ENCODE peak calls at places on chromosomes 6 and 20, in seven cellular contexts. One of them, this sample, is unnamed.

GRCh38 chr6:156774872-156775405 is 2.2 kb upstream of the ARID1B start:
- DNase-seq in COLO829: no peak
- DNase-seq in stimulated activated naive B cell treated with anti-CD40 and anti-IgM and Interleukin-4, amounts not matched to agents 10 μg/mL and 1 μg/mL and 100 μg/mL, for 72 hours: no peak
- DNase-seq in CD4-positive, alpha-beta memory T cell: no peak
- DNase-seq in SW480: peak; percentile 43
- DNase-seq in ovary: no peak
- DNase-seq in GM19239: no peak
- DNase-seq in this sample: no peak

GRCh38 chr6:151723152-151723551 is 84.3 kb upstream of the ESR1 start:
- DNase-seq in CD4-positive, alpha-beta memory T cell: peak; percentile 12
- DNase-seq in ovary: no peak
- DNase-seq in stimulated activated naive B cell treated with anti-CD40 and anti-IgM and Interleukin-4, amounts not matched to agents 10 μg/mL and 1 μg/mL and 100 μg/mL, for 72 hours: peak; percentile 47
- DNase-seq in COLO829: no peak
- DNase-seq in SW480: no peak
- DNase-seq in GM19239: no peak
- DNase-seq in this sample: no peak

GRCh38 chr20:33685328-33686007 is 717 bp downstream of the E2F1 start:
- DNase-seq in stimulated activated naive B cell treated with anti-CD40 and anti-IgM and Interleukin-4, amounts not matched to agents 10 μg/mL and 1 μg/mL and 100 μg/mL, for 72 hours: peak; percentile 58
- DNase-seq in COLO829: no peak
- DNase-seq in ovary: no peak
- DNase-seq in GM19239: peak; percentile 86
- DNase-seq in SW480: no peak
- DNase-seq in CD4-positive, alpha-beta memory T cell: no peak
- DNase-seq in this sample: peak; percentile 27

GRCh38 chr6:40556023-40556422 is 31.1 kb downstream of the LRFN2 start:
- DNase-seq in GM19239: no peak
- DNase-seq in CD4-positive, alpha-beta memory T cell: no peak
- DNase-seq in COLO829: no peak
- DNase-seq in ovary: no peak
- DNase-seq in stimulated activated naive B cell treated with anti-CD40 and anti-IgM and Interleukin-4, amounts not matched to agents 10 μg/mL and 1 μg/mL and 100 μg/mL, for 72 hours: no peak
- DNase-seq in SW480: no peak
- DNase-seq in this sample: no peak

GRCh38 chr6:119442776-119443184 is 93.2 kb upstream of the MAN1A1 start:
- DNase-seq in GM19239: no peak
- DNase-seq in stimulated activated naive B cell treated with anti-CD40 and anti-IgM and Interleukin-4, amounts not matched to agents 10 μg/mL and 1 μg/mL and 100 μg/mL, for 72 hours: no peak
- DNase-seq in ovary: no peak
- DNase-seq in CD4-positive, alpha-beta memory T cell: no peak
- DNase-seq in SW480: no peak
- DNase-seq in COLO829: no peak
- DNase-seq in this sample: no peak

GRCh38 chr6:169370054-169370453 is 116.4 kb upstream of the THBS2 start:
- DNase-seq in GM19239: no peak
- DNase-seq in SW480: no peak
- DNase-seq in COLO829: no peak
- DNase-seq in stimulated activated naive B cell treated with anti-CD40 and anti-IgM and Interleukin-4, amounts not matched to agents 10 μg/mL and 1 μg/mL and 100 μg/mL, for 72 hours: no peak
- DNase-seq in CD4-positive, alpha-beta memory T cell: no peak
- DNase-seq in ovary: no peak
- DNase-seq in this sample: no peak

GRCh38 chr20:137668-138131 is 4.7 kb upstream of the DEFB126 start:
- DNase-seq in COLO829: peak; percentile 31
- DNase-seq in stimulated activated naive B cell treated with anti-CD40 and anti-IgM and Interleukin-4, amounts not matched to agents 10 μg/mL and 1 μg/mL and 100 μg/mL, for 72 hours: no peak
- DNase-seq in CD4-positive, alpha-beta memory T cell: no peak
- DNase-seq in SW480: peak; percentile 63
- DNase-seq in ovary: no peak
- DNase-seq in GM19239: no peak
- DNase-seq in this sample: no peak

GRCh38 chr6:148508401-148509151 is 165.9 kb downstream of the SASH1 start:
- DNase-seq in COLO829: peak; percentile 83
- DNase-seq in ovary: no peak
- DNase-seq in GM19239: no peak
- DNase-seq in stimulated activated naive B cell treated with anti-CD40 and anti-IgM and Interleukin-4, amounts not matched to agents 10 μg/mL and 1 μg/mL and 100 μg/mL, for 72 hours: no peak
- DNase-seq in CD4-positive, alpha-beta memory T cell: no peak
- DNase-seq in SW480: no peak
- DNase-seq in this sample: no peak

GRCh38 chr6:43456737-43457126 is 1.4 kb upstream of the DLK2 start:
- DNase-seq in ovary: no peak
- DNase-seq in stimulated activated naive B cell treated with anti-CD40 and anti-IgM and Interleukin-4, amounts not matched to agents 10 μg/mL and 1 μg/mL and 100 μg/mL, for 72 hours: no peak
- DNase-seq in COLO829: no peak
- DNase-seq in SW480: no peak
- DNase-seq in GM19239: no peak
- DNase-seq in CD4-positive, alpha-beta memory T cell: no peak
- DNase-seq in this sample: no peak

GRCh38 chr20:23612385-23612784 is 6.7 kb upstream of the CST9 start:
- DNase-seq in ovary: no peak
- DNase-seq in COLO829: no peak
- DNase-seq in CD4-positive, alpha-beta memory T cell: no peak
- DNase-seq in SW480: no peak
- DNase-seq in stimulated activated naive B cell treated with anti-CD40 and anti-IgM and Interleukin-4, amounts not matched to agents 10 μg/mL and 1 μg/mL and 100 μg/mL, for 72 hours: no peak
- DNase-seq in GM19239: no peak
- DNase-seq in this sample: no peak

This sample was measured in immature natural killer cell.